ENCODE peak calls at places on chromosomes 16 and 17, in eight cellular contexts. A, L, I, R, B, X, N and Q are unnamed samples.

GRCh38 chr16:80716564-80717139 is 87.7 kb downstream of the CDYL2 start:
- DNase-seq in A (no peak), L (no peak), I (no peak), R (no peak), B (no peak), X (no peak), N (no peak), Q (no peak)

GRCh38 chr17:82356845-82357355 is 2.1 kb upstream of the TEX19 start:
- DNase-seq in A (no peak), L (no peak), I (no peak), R (no peak), B (no peak), X (peak), N (no peak), Q (no peak)

GRCh38 chr16:11955713-11956123 is 9.3 kb upstream of the TNFRSF17 start:
- DNase-seq in A (peak), L (peak), I (no peak), R (no peak), B (no peak), X (no peak), N (peak), Q (no peak)

GRCh38 chr17:18203308-18203707 is 19.7 kb downstream of the ALKBH5 start:
- DNase-seq in A (no peak), L (no peak), I (no peak), R (no peak), B (no peak), X (no peak), N (no peak), Q (no peak)

GRCh38 chr16:81723098-81723723 is 55.9 kb upstream of the PLCG2 start:
- DNase-seq in A (peak), L (peak), I (peak), R (no peak), B (peak), X (peak), N (peak), Q (peak)

GRCh38 chr16:27526169-27526568 is 23.5 kb downstream of the GTF3C1 start:
- DNase-seq in A (no peak), L (no peak), I (peak), R (no peak), B (no peak), X (peak), N (no peak), Q (no peak)

GRCh38 chr17:77110006-77110374 is 30.8 kb upstream of the SEC14L1 start:
- DNase-seq in A (peak), L (no peak), I (no peak), R (no peak), B (no peak), X (peak), N (no peak), Q (peak)

GRCh38 chr17:77310336-77310735 is 169.6 kb downstream of the SEC14L1 start:
- DNase-seq in A (no peak), L (no peak), I (no peak), R (no peak), B (no peak), X (no peak), N (no peak), Q (no peak)

GRCh38 chr17:9924735-9925191 is 19.7 kb upstream of the RCVRN start:
- DNase-seq in A (peak), L (peak), I (peak), R (no peak), B (peak), X (peak), N (peak), Q (peak)